ENCODE peak calls at places on chromosomes 11 and 22, in seven cellular contexts. One of them, this sample, is unnamed.

GRCh38 chr11:3001496-3001895 is 9.4 kb upstream of the NAP1L4 start:
- DNase-seq in EL: no peak
- DNase-seq in stimulated activated CD8-positive, alpha-beta memory T cell treated with anti-CD3 and anti-CD28 coated beads, Interleukin-15, amount 100 ng/mL, for 48 hours: no peak
- DNase-seq in amniotic stem cell: no peak
- DNase-seq in cerebellar cortex: no peak
- DNase-seq in NCI-H446: peak
- DNase-seq in A549: no peak
- DNase-seq in this sample: no peak

GRCh38 chr11:73570415-73571114 is 27.3 kb downstream of the FAM168A start:
- DNase-seq in A549: peak
- DNase-seq in EL: peak
- DNase-seq in NCI-H446: no peak
- DNase-seq in stimulated activated CD8-positive, alpha-beta memory T cell treated with anti-CD3 and anti-CD28 coated beads, Interleukin-15, amount 100 ng/mL, for 48 hours: no peak
- DNase-seq in amniotic stem cell: peak
- DNase-seq in cerebellar cortex: no peak
- DNase-seq in this sample: peak

GRCh38 chr11:69914286-69915150 is 95.3 kb upstream of the FGF3 start:
- DNase-seq in stimulated activated CD8-positive, alpha-beta memory T cell treated with anti-CD3 and anti-CD28 coated beads, Interleukin-15, amount 100 ng/mL, for 48 hours: no peak
- DNase-seq in A549: no peak
- DNase-seq in NCI-H446: no peak
- DNase-seq in cerebellar cortex: no peak
- DNase-seq in EL: no peak
- DNase-seq in amniotic stem cell: no peak
- DNase-seq in this sample: no peak

GRCh38 chr11:78417888-78418583 is 416 bp upstream of the GAB2 start:
- DNase-seq in NCI-H446: peak
- DNase-seq in amniotic stem cell: peak
- DNase-seq in EL: peak
- DNase-seq in cerebellar cortex: peak
- DNase-seq in A549: peak
- DNase-seq in stimulated activated CD8-positive, alpha-beta memory T cell treated with anti-CD3 and anti-CD28 coated beads, Interleukin-15, amount 100 ng/mL, for 48 hours: peak
- DNase-seq in this sample: peak

GRCh38 chr11:44601471-44602370 is 36.3 kb downstream of the CD82 start:
- DNase-seq in EL: no peak
- DNase-seq in amniotic stem cell: no peak
- DNase-seq in stimulated activated CD8-positive, alpha-beta memory T cell treated with anti-CD3 and anti-CD28 coated beads, Interleukin-15, amount 100 ng/mL, for 48 hours: peak
- DNase-seq in cerebellar cortex: no peak
- DNase-seq in NCI-H446: no peak
- DNase-seq in A549: no peak
- DNase-seq in this sample: peak

GRCh38 chr11:109933126-109933525 is 160.1 kb upstream of the ZC3H12C start:
- DNase-seq in stimulated activated CD8-positive, alpha-beta memory T cell treated with anti-CD3 and anti-CD28 coated beads, Interleukin-15, amount 100 ng/mL, for 48 hours: no peak
- DNase-seq in amniotic stem cell: no peak
- DNase-seq in EL: peak
- DNase-seq in NCI-H446: no peak
- DNase-seq in cerebellar cortex: no peak
- DNase-seq in A549: no peak
- DNase-seq in this sample: no peak

GRCh38 chr22:40403141-40403540 is 32.7 kb downstream of the SGSM3 start:
- DNase-seq in A549: no peak
- DNase-seq in amniotic stem cell: no peak
- DNase-seq in stimulated activated CD8-positive, alpha-beta memory T cell treated with anti-CD3 and anti-CD28 coated beads, Interleukin-15, amount 100 ng/mL, for 48 hours: no peak
- DNase-seq in EL: no peak
- DNase-seq in NCI-H446: no peak
- DNase-seq in cerebellar cortex: no peak
- DNase-seq in this sample: no peak

GRCh38 chr11:11320820-11321219 is 32.2 kb downstream of the CSNK2A3 start:
- DNase-seq in stimulated activated CD8-positive, alpha-beta memory T cell treated with anti-CD3 and anti-CD28 coated beads, Interleukin-15, amount 100 ng/mL, for 48 hours: no peak
- DNase-seq in A549: no peak
- DNase-seq in amniotic stem cell: no peak
- DNase-seq in EL: no peak
- DNase-seq in cerebellar cortex: no peak
- DNase-seq in NCI-H446: no peak
- DNase-seq in this sample: no peak

GRCh38 chr22:31326877-31327276 is 19.3 kb downstream of the PATZ1 start:
- DNase-seq in NCI-H446: no peak
- DNase-seq in amniotic stem cell: no peak
- DNase-seq in EL: no peak
- DNase-seq in stimulated activated CD8-positive, alpha-beta memory T cell treated with anti-CD3 and anti-CD28 coated beads, Interleukin-15, amount 100 ng/mL, for 48 hours: no peak
- DNase-seq in cerebellar cortex: no peak
- DNase-seq in A549: no peak
- DNase-seq in this sample: no peak

This sample was measured in A172.